ENCODE peak calls at places on chromosomes 7 and 10, in ten cellular contexts. H, D, O, U, Y, F, L, N, X and S are unnamed samples.

GRCh38 chr7:150479023-150479716 is 28.7 kb downstream of the GIMAP8 start:
- DNase-seq in H (no peak), D (no peak), O (no peak), U (no peak), Y (no peak), F (no peak), L (no peak), N (no peak), X (no peak), S (no peak)

GRCh38 chr10:91910467-91910866 is 1.2 kb upstream of the FGFBP3 start:
- DNase-seq in H (no peak), D (no peak), O (no peak), U (no peak), Y (no peak), F (no peak), L (no peak), N (no peak), X (no peak), S (no peak)

GRCh38 chr10:73824146-73824725 is 12.8 kb upstream of the NDST2 start:
- DNase-seq in H (no peak), D (no peak), O (no peak), U (no peak), Y (no peak), F (no peak), L (no peak), N (no peak), X (no peak), S (no peak)

GRCh38 chr10:69318087-69318996 is 40.0 kb downstream of the HK1 start:
- DNase-seq in H (peak), D (peak), O (peak), U (peak), Y (peak), F (peak), L (no peak), N (peak), X (peak), S (peak)

GRCh38 chr7:74561898-74562613 is 95.5 kb upstream of the GTF2I start:
- DNase-seq in H (no peak), D (no peak), O (no peak), U (no peak), Y (no peak), F (no peak), L (no peak), N (no peak), X (no peak), S (no peak)

GRCh38 chr7:117458977-117459583 is 20.7 kb upstream of the CFTR start:
- DNase-seq in H (no peak), D (peak), O (no peak), U (no peak), Y (no peak), F (no peak), L (peak), N (peak), X (no peak), S (no peak)

GRCh38 chr10:97320480-97321031 is 1.5 kb downstream of the FRAT1 start:
- DNase-seq in H (no peak), D (no peak), O (peak), U (peak), Y (no peak), F (peak), L (no peak), N (no peak), X (no peak), S (no peak)

GRCh38 chr10:103837370-103838094 is 17.8 kb downstream of the SH3PXD2A start:
- DNase-seq in H (no peak), D (no peak), O (no peak), U (peak), Y (no peak), F (no peak), L (no peak), N (no peak), X (no peak), S (no peak)

GRCh38 chr7:95601324-95601723 is 5.0 kb upstream of the PDK4 start:
- DNase-seq in H (no peak), D (no peak), O (no peak), U (no peak), Y (no peak), F (no peak), L (no peak), N (no peak), X (no peak), S (no peak)

GRCh38 chr10:36534471-36535002 is 590.9 kb upstream of the ANKRD30A start:
- DNase-seq in H (no peak), D (no peak), O (no peak), U (no peak), Y (no peak), F (no peak), L (no peak), N (peak), X (no peak), S (peak)

GRCh38 chr10:13955426-13955825 is 368.7 kb downstream of the PRPF18 start:
- DNase-seq in H (no peak), D (no peak), O (no peak), U (no peak), Y (no peak), F (no peak), L (no peak), N (no peak), X (no peak), S (no peak)

GRCh38 chr7:117285821-117286220 is 37.0 kb downstream of the WNT2 start:
- DNase-seq in H (no peak), D (no peak), O (no peak), U (no peak), Y (peak), F (no peak), L (no peak), N (no peak), X (no peak), S (no peak)

GRCh38 chr10:5038703-5039102 is 35.0 kb upstream of the AKR1C2 start:
- DNase-seq in H (no peak), D (no peak), O (no peak), U (no peak), Y (no peak), F (no peak), L (no peak), N (no peak), X (no peak), S (no peak)

GRCh38 chr10:88032566-88032965 is 169.1 kb downstream of the PTEN start:
- DNase-seq in H (no peak), D (no peak), O (no peak), U (no peak), Y (no peak), F (no peak), L (no peak), N (no peak), X (no peak), S (no peak)

GRCh38 chr7:117505238-117505637 is 25.4 kb downstream of the CFTR start:
- DNase-seq in H (no peak), D (no peak), O (no peak), U (no peak), Y (no peak), F (no peak), L (no peak), N (no peak), X (no peak), S (no peak)

GRCh38 chr7:7183833-7184463 is 1.6 kb downstream of the C1GALT1 start:
- DNase-seq in H (no peak), D (no peak), O (no peak), U (no peak), Y (no peak), F (no peak), L (no peak), N (peak), X (no peak), S (no peak)

DNA sequence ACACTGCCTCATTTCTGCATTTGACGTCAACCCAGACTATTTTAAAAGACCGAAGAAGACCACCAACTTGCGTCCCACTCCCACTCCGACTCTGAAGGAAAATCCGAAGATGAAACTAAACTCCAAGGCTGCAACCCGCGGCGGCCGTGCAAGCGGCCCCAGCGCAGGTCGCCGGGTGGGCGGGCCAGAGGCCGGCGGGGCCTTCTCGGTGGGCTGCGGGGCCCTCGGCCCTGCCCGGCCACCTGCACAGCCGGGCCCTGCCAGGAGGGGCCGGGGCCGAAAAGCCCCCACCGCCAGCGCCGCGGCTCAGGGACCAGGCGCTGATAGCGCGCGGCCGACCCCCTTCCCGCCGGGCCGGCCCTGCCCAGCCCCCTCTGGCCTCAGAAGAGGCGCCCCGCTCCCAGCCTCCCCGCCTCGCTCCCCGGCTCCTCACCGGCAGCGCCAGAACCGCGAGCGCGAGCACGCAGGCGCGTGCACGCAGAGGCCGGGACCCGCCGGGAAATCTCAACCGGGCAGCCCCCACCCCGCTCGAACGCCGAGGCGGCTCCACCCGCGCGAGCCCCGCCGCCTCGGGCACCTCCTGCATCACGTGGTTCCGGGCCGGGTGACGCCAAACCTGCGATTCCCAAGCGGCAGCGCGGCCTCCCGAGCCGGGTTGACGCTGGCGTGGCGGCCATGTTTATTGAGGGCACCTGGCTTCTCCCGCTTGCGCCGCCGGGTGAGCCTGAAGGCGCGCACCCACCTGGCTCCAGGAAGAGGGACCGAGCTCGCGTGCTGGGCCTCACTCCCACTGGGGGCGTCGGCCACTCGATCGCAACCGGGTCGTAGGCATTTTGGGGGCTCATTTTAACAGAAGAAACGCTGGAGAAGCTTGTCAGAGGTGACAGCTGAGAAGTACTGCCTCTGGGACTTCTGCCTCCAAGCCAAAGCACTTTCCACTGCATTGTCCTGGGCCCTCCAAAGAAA is at the start of gene C7orf25:
- DNase-seq in H (peak), D (peak), O (peak), U (peak), Y (peak), F (peak), L (peak), N (peak), X (peak), S (peak)
- TF ChIP-seq POLR2A in H (no peak), D (peak), O (no peak), U (no peak), Y (no peak), F (no peak), L (peak), N (peak), X (no peak), S (no peak)

GRCh38 chr7:114928060-114928459 is 6.2 kb downstream of the MDFIC start:
- DNase-seq in H (no peak), D (no peak), O (no peak), U (no peak), Y (no peak), F (no peak), L (no peak), N (no peak), X (no peak), S (no peak)
- TF ChIP-seq POLR2AphosphoS5 in H (no peak), D (no peak), O (no peak), U (no peak), Y (no peak), F (no peak), L (no peak), N (no peak), X (no peak), S (no peak)

DNA sequence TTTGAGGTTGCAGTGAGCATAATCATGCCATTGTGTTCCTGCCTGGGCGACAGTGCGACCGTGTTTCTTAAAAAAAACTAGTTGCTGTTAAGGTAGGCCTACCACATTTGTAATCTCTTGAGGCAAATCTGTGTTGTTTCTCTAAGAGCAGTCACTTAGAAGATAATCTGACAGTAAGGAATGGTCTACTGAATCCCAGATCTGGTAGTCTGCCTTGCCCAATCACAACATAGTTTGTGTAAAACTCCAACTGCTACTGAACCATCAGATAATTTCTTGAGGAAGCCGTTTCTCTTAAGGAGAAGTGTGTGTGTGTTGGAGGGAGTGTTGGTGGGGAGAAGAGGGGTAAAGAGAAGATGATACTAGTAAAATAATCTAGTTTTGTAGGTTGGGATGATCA is 5.0 kb downstream of the NRF1 start:
- DNase-seq in H (no peak), D (no peak), O (no peak), U (no peak), Y (no peak), F (no peak), L (no peak), N (no peak), X (no peak), S (no peak)
- TF ChIP-seq POLR2A in H (no peak), D (no peak), O (no peak), U (no peak), Y (no peak), F (no peak), L (no peak), N (no peak), X (no peak), S (no peak)

GRCh38 chr7:157429001-157429679 is 92.3 kb downstream of the DNAJB6 start:
- DNase-seq in H (no peak), D (no peak), O (no peak), U (no peak), Y (no peak), F (no peak), L (no peak), N (no peak), X (no peak), S (no peak)

GRCh38 chr7:157429680-157430224 is 92.9 kb downstream of the DNAJB6 start:
- DNase-seq in H (no peak), D (no peak), O (no peak), U (peak), Y (no peak), F (no peak), L (no peak), N (no peak), X (no peak), S (no peak)

GRCh38 chr7:157428554-157428945 is 91.7 kb downstream of the DNAJB6 start:
- DNase-seq in H (no peak), D (no peak), O (no peak), U (peak), Y (no peak), F (no peak), L (no peak), N (no peak), X (no peak), S (no peak)

GRCh38 chr7:157426463-157427301 is 89.9 kb downstream of the DNAJB6 start:
- DNase-seq in H (no peak), D (no peak), O (no peak), U (peak), Y (no peak), F (no peak), L (no peak), N (no peak), X (no peak), S (no peak)

DNA sequence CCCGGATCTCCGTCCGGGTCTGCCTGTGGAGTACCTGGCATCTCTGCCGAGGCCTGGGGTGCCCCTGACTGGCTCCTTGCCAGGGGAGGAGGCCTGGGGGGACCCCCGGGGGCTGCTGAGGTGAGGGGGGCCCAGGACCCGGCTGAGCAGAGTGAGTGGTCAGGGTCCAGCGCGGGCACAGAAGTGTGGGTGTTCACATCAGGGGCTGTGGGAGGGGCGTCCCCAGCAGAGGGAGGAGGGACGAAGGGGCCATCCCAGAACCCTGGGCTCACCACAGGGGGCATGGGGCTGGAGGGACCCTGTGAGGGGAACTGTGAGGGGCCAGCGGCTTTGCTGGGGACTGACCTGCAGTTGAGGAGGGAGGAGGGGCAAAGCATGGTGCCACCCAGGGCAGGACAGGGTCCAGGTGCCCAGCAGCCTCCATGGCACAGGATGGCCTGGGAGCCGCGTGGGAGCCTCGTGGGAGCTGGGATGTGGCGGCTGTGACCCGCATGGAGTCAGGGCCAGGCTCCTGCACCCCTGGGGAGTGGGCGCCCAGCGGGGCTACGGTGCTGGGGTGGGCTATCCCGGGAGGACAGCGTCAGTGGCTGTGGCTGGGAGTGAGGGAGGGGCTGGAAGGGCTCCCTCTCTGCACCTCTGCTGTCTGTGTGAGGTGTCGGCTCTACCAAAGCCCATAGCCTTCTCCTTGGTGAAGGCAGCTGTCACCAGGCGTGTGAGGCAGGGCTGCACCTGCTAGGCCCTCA is 91.2 kb downstream of the DNAJB6 start:
- DNase-seq in H (no peak), D (no peak), O (no peak), U (peak), Y (no peak), F (no peak), L (no peak), N (no peak), X (no peak), S (no peak)
- TF ChIP-seq POLR2AphosphoS5 in H (no peak), D (no peak), O (no peak), U (no peak), Y (no peak), F (no peak), L (no peak), N (no peak), X (no peak), S (no peak)

GRCh38 chr7:123534383-123535260 is at the start of gene IQUB:
- DNase-seq in H (peak), D (peak), O (peak), U (peak), Y (peak), F (peak), L (peak), N (peak), X (peak), S (peak)
- TF ChIP-seq POLR2A in H (peak), D (no peak), O (no peak), U (no peak), Y (no peak), F (no peak), L (no peak), N (no peak), X (peak), S (no peak)

GRCh38 chr7:100680589-100681271 is 7.2 kb downstream of the GNB2 start:
- DNase-seq in H (peak), D (no peak), O (no peak), U (no peak), Y (no peak), F (no peak), L (no peak), N (no peak), X (no peak), S (peak)
- TF ChIP-seq POLR2AphosphoS5 in H (no peak), D (peak), O (no peak), U (no peak), Y (no peak), F (no peak), L (no peak), N (peak), X (no peak), S (no peak)

GRCh38 chr7:129825554-129826267 is 127.0 kb downstream of the UBE2H start:
- DNase-seq in H (peak), D (peak), O (peak), U (peak), Y (peak), F (peak), L (peak), N (peak), X (peak), S (peak)
- TF ChIP-seq POLR2A in H (no peak), D (peak), O (no peak), U (no peak), Y (no peak), F (no peak), L (no peak), N (no peak), X (no peak), S (no peak)